ENCODE peak calls at places on chromosomes 16 and 17, in four cellular contexts. One of them, this sample, is unnamed.

GRCh38 chr17:28612936-28613872 is 781 bp downstream of the RSKR start:
- DNase-seq in testis: peak
- DNase-seq in AG04449: no peak
- DNase-seq in choroid plexus epithelial cell: peak
- DNase-seq in this sample: no peak

GRCh38 chr16:64478258-64478906 is 643.5 kb downstream of the CDH11 start:
- DNase-seq in testis: no peak
- DNase-seq in AG04449: peak
- DNase-seq in choroid plexus epithelial cell: peak
- DNase-seq in this sample: no peak

GRCh38 chr16:50050802-50051201 is 15.0 kb upstream of the HEATR3 start:
- DNase-seq in testis: no peak
- DNase-seq in AG04449: no peak
- DNase-seq in choroid plexus epithelial cell: no peak
- DNase-seq in this sample: no peak

GRCh38 chr17:14301761-14302401 is 1.0 kb downstream of the HS3ST3B1 start:
- DNase-seq in testis: peak
- DNase-seq in AG04449: no peak
- DNase-seq in choroid plexus epithelial cell: peak
- DNase-seq in this sample: no peak

GRCh38 chr17:7632492-7632894 is 2.6 kb downstream of the SHBG start:
- DNase-seq in testis: no peak
- DNase-seq in AG04449: no peak
- DNase-seq in choroid plexus epithelial cell: peak
- DNase-seq in this sample: no peak

GRCh38 chr16:89507219-89507833 is 877 bp upstream of the SPG7 start:
- DNase-seq in testis: peak
- DNase-seq in AG04449: no peak
- DNase-seq in choroid plexus epithelial cell: no peak
- DNase-seq in this sample: no peak

GRCh38 chr17:34578016-34578415 is 1.4 kb upstream of the TMEM132E start:
- DNase-seq in testis: no peak
- DNase-seq in AG04449: no peak
- DNase-seq in choroid plexus epithelial cell: no peak
- DNase-seq in this sample: no peak

GRCh38 chr16:3487521-3488410 is 7.5 kb downstream of the C16orf90 start:
- DNase-seq in testis: no peak
- DNase-seq in AG04449: no peak
- DNase-seq in choroid plexus epithelial cell: no peak
- DNase-seq in this sample: no peak

GRCh38 chr16:57846078-57846697 is 43.9 kb upstream of the KIFC3 start:
- DNase-seq in testis: no peak
- DNase-seq in AG04449: no peak
- DNase-seq in choroid plexus epithelial cell: peak
- DNase-seq in this sample: no peak

GRCh38 chr17:8800656-8801055 is 1.5 kb upstream of the MFSD6L start:
- DNase-seq in testis: no peak
- DNase-seq in AG04449: no peak
- DNase-seq in choroid plexus epithelial cell: no peak
- DNase-seq in this sample: no peak

GRCh38 chr17:65674246-65675045 is 113.0 kb upstream of the AXIN2 start:
- DNase-seq in testis: no peak
- DNase-seq in AG04449: no peak
- DNase-seq in choroid plexus epithelial cell: peak
- DNase-seq in this sample: no peak

GRCh38 chr17:81037026-81037782 is 2.3 kb downstream of the BAIAP2 start:
- DNase-seq in testis: peak
- DNase-seq in AG04449: no peak
- DNase-seq in choroid plexus epithelial cell: no peak
- DNase-seq in this sample: no peak

GRCh38 chr17:259341-259976 is 78.0 kb upstream of the DOC2B start:
- DNase-seq in testis: no peak
- DNase-seq in AG04449: no peak
- DNase-seq in choroid plexus epithelial cell: no peak
- DNase-seq in this sample: peak

GRCh38 chr17:18184143-18185007 is 747 bp downstream of the ALKBH5 start:
- DNase-seq in testis: peak
- DNase-seq in AG04449: no peak
- DNase-seq in choroid plexus epithelial cell: peak
- DNase-seq in this sample: peak

GRCh38 chr16:49821614-49822282 is 34.2 kb downstream of the ZNF423 start:
- DNase-seq in testis: no peak
- DNase-seq in AG04449: no peak
- DNase-seq in choroid plexus epithelial cell: no peak
- DNase-seq in this sample: no peak

GRCh38 chr17:82449136-82449882 is 1.2 kb downstream of the CYBC1 start:
- DNase-seq in testis: peak
- DNase-seq in AG04449: no peak
- DNase-seq in choroid plexus epithelial cell: no peak
- DNase-seq in this sample: no peak

GRCh38 chr17:50871369-50871768 is 5.2 kb upstream of the TOB1 start:
- DNase-seq in testis: no peak
- DNase-seq in AG04449: no peak
- DNase-seq in choroid plexus epithelial cell: no peak
- DNase-seq in this sample: no peak

GRCh38 chr16:78496189-78496588 is 396.7 kb downstream of the WWOX start:
- DNase-seq in testis: no peak
- DNase-seq in AG04449: no peak
- DNase-seq in choroid plexus epithelial cell: no peak
- DNase-seq in this sample: no peak

GRCh38 chr17:82384730-82385429 is 13.3 kb downstream of the UTS2R start:
- DNase-seq in testis: peak
- DNase-seq in AG04449: no peak
- DNase-seq in choroid plexus epithelial cell: no peak
- DNase-seq in this sample: no peak

GRCh38 chr17:73867056-73867455 is 222.8 kb upstream of the SDK2 start:
- DNase-seq in testis: no peak
- DNase-seq in AG04449: no peak
- DNase-seq in choroid plexus epithelial cell: no peak
- DNase-seq in this sample: no peak

GRCh38 chr16:67296422-67296821 is 17.1 kb downstream of the PLEKHG4 start:
- DNase-seq in testis: no peak
- DNase-seq in AG04449: no peak
- DNase-seq in choroid plexus epithelial cell: peak
- DNase-seq in this sample: no peak

GRCh38 chr16:28237754-28238357 is 26.1 kb upstream of the XPO6 start:
- DNase-seq in testis: no peak
- DNase-seq in AG04449: no peak
- DNase-seq in choroid plexus epithelial cell: no peak
- DNase-seq in this sample: no peak

GRCh38 chr17:53912117-53912516 is 89.4 kb downstream of the KIF2B start:
- DNase-seq in testis: no peak
- DNase-seq in AG04449: no peak
- DNase-seq in choroid plexus epithelial cell: no peak
- DNase-seq in this sample: no peak

GRCh38 chr17:49371178-49371834 is 9.3 kb upstream of the ZNF652 start:
- DNase-seq in testis: peak
- DNase-seq in AG04449: no peak
- DNase-seq in choroid plexus epithelial cell: no peak
- DNase-seq in this sample: no peak

GRCh38 chr17:55067697-55068439 is 99.3 kb downstream of the STXBP4 start:
- DNase-seq in testis: no peak
- DNase-seq in AG04449: no peak
- DNase-seq in choroid plexus epithelial cell: peak
- DNase-seq in this sample: no peak

GRCh38 chr17:79205688-79206205 is 131.1 kb downstream of the ENGASE start:
- DNase-seq in testis: no peak
- DNase-seq in AG04449: no peak
- DNase-seq in choroid plexus epithelial cell: no peak
- DNase-seq in this sample: no peak

GRCh38 chr16:8957061-8957392 is 6.7 kb downstream of the USP7 start:
- DNase-seq in testis: no peak
- DNase-seq in AG04449: no peak
- DNase-seq in choroid plexus epithelial cell: no peak
- DNase-seq in this sample: no peak

GRCh38 chr16:87951550-87952538 is 610 bp downstream of the BANP start:
- DNase-seq in testis: no peak
- DNase-seq in AG04449: no peak
- DNase-seq in choroid plexus epithelial cell: no peak
- DNase-seq in this sample: no peak

GRCh38 chr16:66335704-66336329 is 30.7 kb upstream of the CDH5 start:
- DNase-seq in testis: peak
- DNase-seq in AG04449: no peak
- DNase-seq in choroid plexus epithelial cell: peak
- DNase-seq in this sample: no peak

GRCh38 chr16:17024514-17024913 is 446.2 kb downstream of the XYLT1 start:
- DNase-seq in testis: no peak
- DNase-seq in AG04449: no peak
- DNase-seq in choroid plexus epithelial cell: no peak
- DNase-seq in this sample: no peak

GRCh38 chr16:11078812-11079459 is 134.6 kb downstream of the CLEC16A start:
- DNase-seq in testis: peak
- DNase-seq in AG04449: peak
- DNase-seq in choroid plexus epithelial cell: peak
- DNase-seq in this sample: peak

GRCh38 chr16:3045758-3046505 is 429 bp upstream of the MMP25 start:
- DNase-seq in testis: no peak
- DNase-seq in AG04449: no peak
- DNase-seq in choroid plexus epithelial cell: no peak
- DNase-seq in this sample: no peak

GRCh38 chr16:87897563-87898505 is 28.5 kb upstream of the SLC7A5 start:
- DNase-seq in testis: no peak
- DNase-seq in AG04449: no peak
- DNase-seq in choroid plexus epithelial cell: no peak
- DNase-seq in this sample: no peak

GRCh38 chr17:80248001-80248893 is 12.4 kb upstream of the RNF213 start:
- DNase-seq in testis: no peak
- DNase-seq in AG04449: no peak
- DNase-seq in choroid plexus epithelial cell: no peak
- DNase-seq in this sample: no peak

GRCh38 chr17:10349403-10349802 is 23.4 kb downstream of the MYH13 start:
- DNase-seq in testis: no peak
- DNase-seq in AG04449: no peak
- DNase-seq in choroid plexus epithelial cell: no peak
- DNase-seq in this sample: no peak
- TF ChIP-seq CTCF in testis: no peak
- TF ChIP-seq CTCF in AG04449: peak
- TF ChIP-seq CTCF in choroid plexus epithelial cell: no peak
- TF ChIP-seq CTCF in this sample: no peak

GRCh38 chr16:73057369-73058210 is 9.7 kb upstream of the ZFHX3 start:
- DNase-seq in testis: peak
- DNase-seq in AG04449: no peak
- DNase-seq in choroid plexus epithelial cell: no peak
- DNase-seq in this sample: no peak
- TF ChIP-seq CTCF in testis: no peak
- TF ChIP-seq CTCF in AG04449: peak
- TF ChIP-seq CTCF in choroid plexus epithelial cell: peak
- TF ChIP-seq CTCF in this sample: no peak

GRCh38 chr16:81519298-81520150 is 74.9 kb downstream of the CMIP start:
- DNase-seq in testis: no peak
- DNase-seq in AG04449: no peak
- DNase-seq in choroid plexus epithelial cell: no peak
- DNase-seq in this sample: peak
- TF ChIP-seq CTCF in testis: no peak
- TF ChIP-seq CTCF in AG04449: no peak
- TF ChIP-seq CTCF in choroid plexus epithelial cell: no peak
- TF ChIP-seq CTCF in this sample: no peak

DNA sequence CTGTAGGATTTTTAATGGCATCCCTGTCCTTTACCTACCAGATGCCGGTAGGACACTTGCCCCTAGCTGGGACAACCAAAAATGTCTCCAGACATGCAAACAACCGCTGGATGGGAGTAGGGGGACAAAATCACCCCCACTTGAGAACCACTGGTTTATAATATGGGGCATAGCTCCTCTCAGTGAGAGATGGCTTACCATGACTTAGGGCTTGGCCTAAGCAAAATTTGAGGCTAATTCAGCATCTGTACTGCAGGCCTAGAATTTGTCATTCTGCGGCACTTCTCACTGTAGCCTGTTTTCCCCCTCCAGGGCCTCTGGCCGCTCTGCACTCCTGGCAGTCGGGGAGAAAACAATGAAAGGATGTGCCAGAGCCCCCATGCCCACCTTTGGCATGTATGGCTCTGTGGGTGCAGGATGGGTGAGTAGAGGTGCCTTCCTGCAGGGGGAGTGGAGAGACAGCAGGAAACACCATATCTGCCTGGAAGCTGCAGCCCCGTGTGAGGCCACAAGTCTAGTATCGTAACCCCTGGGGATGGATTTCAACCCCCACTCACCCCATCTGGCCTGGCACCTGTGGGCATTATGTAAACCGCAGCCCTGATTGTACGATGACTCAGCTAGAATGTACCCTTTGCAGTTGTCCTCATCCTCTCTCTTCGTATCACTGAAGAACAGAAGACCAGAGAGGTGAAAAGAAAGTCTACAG is 268.1 kb downstream of the SOX9 start:
- DNase-seq in testis: no peak
- DNase-seq in AG04449: no peak
- DNase-seq in choroid plexus epithelial cell: no peak
- DNase-seq in this sample: no peak
- TF ChIP-seq CTCF in testis: no peak
- TF ChIP-seq CTCF in AG04449: peak
- TF ChIP-seq CTCF in choroid plexus epithelial cell: peak
- TF ChIP-seq CTCF in this sample: no peak